ENCODE peak calls at places on chromosomes 2 and 18, in six cellular contexts. A is cardiac fibroblast, O is left lung, H is AG09309, J is heart right ventricle, E is HFF-Myc. K is an unnamed sample.
A peak's percentile ranks its signal among the peaks of the same experiment; 100 is the strongest.

GRCh38 chr18:40957533-40958070 is 997.4 kb upstream of the PIK3C3 start:
- DNase-seq in H (no peak), E (no peak), O (no peak), J (no peak), A (no peak), K (no peak)

GRCh38 chr2:100213595-100213994 is 71.2 kb upstream of the AFF3 start:
- DNase-seq in A (no peak), E (no peak), O (no peak), H (no peak), J (peak; percentile 77), K (no peak)

GRCh38 chr2:106143495-106144215 is 50.4 kb downstream of the UXS1 start:
- DNase-seq in O (no peak), H (no peak), J (no peak), E (no peak), A (no peak), K (no peak)

GRCh38 chr18:35939166-35939565 is 33.3 kb upstream of the RMP24 start:
- DNase-seq in A (peak; percentile 15), O (no peak), H (no peak), E (no peak), J (no peak), K (no peak)

GRCh38 chr2:30303094-30303493 is 71.8 kb downstream of the LBH start:
- DNase-seq in J (no peak), H (no peak), E (no peak), A (no peak), O (no peak), K (no peak)

GRCh38 chr2:64859208-64860161 is 129.7 kb upstream of the SLC1A4 start:
- DNase-seq in H (peak; percentile 86), O (peak; percentile 94), E (peak; percentile 78), J (peak; percentile 90), A (peak; percentile 93), K (peak; percentile 95)

GRCh38 chr2:127219716-127220090 is 396 bp downstream of the CYP27C1 start:
- DNase-seq in J (no peak), H (no peak), E (no peak), A (no peak), O (no peak), K (no peak)

GRCh38 chr2:69780907-69781306 is 39.0 kb downstream of the ANXA4 start:
- DNase-seq in J (no peak), O (no peak), E (no peak), A (no peak), H (no peak), K (no peak)

GRCh38 chr18:75915941-75916640 is 488.6 kb upstream of the SMIM21 start:
- DNase-seq in O (no peak), A (peak; percentile 8), H (no peak), E (no peak), J (no peak), K (no peak)

GRCh38 chr2:127176371-127177311 is 43.5 kb downstream of the CYP27C1 start:
- DNase-seq in E (no peak), O (no peak), J (peak; percentile 13), A (peak; percentile 38), H (peak; percentile 37), K (peak; percentile 90)

GRCh38 chr2:66446924-66447323 is 12.0 kb downstream of the MEIS1 start:
- DNase-seq in O (no peak), J (no peak), A (no peak), E (no peak), H (no peak), K (peak; percentile 55)

GRCh38 chr2:127857494-127857818 is 499 bp downstream of the POLR2D start:
- DNase-seq in E (no peak), J (no peak), H (no peak), A (no peak), O (no peak), K (no peak)

GRCh38 chr2:233976690-233977294 is 59.6 kb downstream of the TRPM8 start:
- DNase-seq in J (no peak), H (peak; percentile 32), A (peak; percentile 65), E (peak; percentile 73), O (no peak), K (peak; percentile 63)

GRCh38 chr2:191637182-191638078 is 40.5 kb upstream of the NABP1 start:
- DNase-seq in E (no peak), O (no peak), J (no peak), H (no peak), A (peak; percentile 45), K (peak; percentile 44)

GRCh38 chr18:10690376-10690775 is 164.5 kb downstream of the NAPG start:
- DNase-seq in O (no peak), J (no peak), H (no peak), E (no peak), A (no peak), K (no peak)

GRCh38 chr2:64344999-64345576 is 108.9 kb upstream of the LGALSL start:
- DNase-seq in O (no peak), E (no peak), J (no peak), H (no peak), A (peak; percentile 16), K (no peak)

GRCh38 chr18:5455644-5456043 is 88.2 kb downstream of the EPB41L3 start:
- DNase-seq in O (no peak), H (no peak), A (peak; percentile 75), J (no peak), E (no peak), K (no peak)

GRCh38 chr2:138922973-138923563 is 142.9 kb upstream of the NXPH2 start:
- DNase-seq in O (no peak), H (no peak), E (no peak), J (no peak), A (peak; percentile 47), K (peak; percentile 17)

GRCh38 chr2:223779877-223780276 is 57.5 kb downstream of the AP1S3 start:
- DNase-seq in J (no peak), O (no peak), A (peak; percentile 59), H (no peak), E (peak; percentile 41), K (no peak)

GRCh38 chr18:23871410-23871809 is 143.1 kb upstream of the TTC39C start:
- DNase-seq in J (peak; percentile 22), E (no peak), O (no peak), H (no peak), A (peak; percentile 29), K (no peak)

GRCh38 chr2:96329416-96329815 is 4.3 kb downstream of the ITPRIPL1 start:
- DNase-seq in H (no peak), E (peak; percentile 29), A (peak; percentile 93), J (peak; percentile 29), O (no peak), K (peak; percentile 42)

GRCh38 chr2:34552337-34552736 is 953.2 kb upstream of the FAM98A start:
- DNase-seq in O (no peak), A (no peak), H (no peak), J (no peak), E (no peak), K (no peak)

GRCh38 chr2:34549710-34550345 is 950.7 kb upstream of the FAM98A start:
- DNase-seq in H (no peak), E (no peak), O (no peak), A (no peak), J (no peak), K (no peak)

GRCh38 chr2:34547900-34548299 is 948.8 kb upstream of the FAM98A start:
- DNase-seq in A (no peak), E (no peak), O (no peak), H (no peak), J (no peak), K (no peak)

GRCh38 chr2:34545486-34546136 is 946.5 kb upstream of the FAM98A start:
- DNase-seq in E (no peak), A (no peak), O (no peak), J (no peak), H (no peak), K (no peak)

GRCh38 chr2:34547340-34547739 is 948.2 kb upstream of the FAM98A start:
- DNase-seq in H (no peak), E (no peak), A (no peak), J (no peak), O (no peak), K (no peak)
- TF ChIP-seq CTCF in H (no peak), E (no peak), A (no peak), J (no peak), O (no peak), K (no peak)

DNA sequence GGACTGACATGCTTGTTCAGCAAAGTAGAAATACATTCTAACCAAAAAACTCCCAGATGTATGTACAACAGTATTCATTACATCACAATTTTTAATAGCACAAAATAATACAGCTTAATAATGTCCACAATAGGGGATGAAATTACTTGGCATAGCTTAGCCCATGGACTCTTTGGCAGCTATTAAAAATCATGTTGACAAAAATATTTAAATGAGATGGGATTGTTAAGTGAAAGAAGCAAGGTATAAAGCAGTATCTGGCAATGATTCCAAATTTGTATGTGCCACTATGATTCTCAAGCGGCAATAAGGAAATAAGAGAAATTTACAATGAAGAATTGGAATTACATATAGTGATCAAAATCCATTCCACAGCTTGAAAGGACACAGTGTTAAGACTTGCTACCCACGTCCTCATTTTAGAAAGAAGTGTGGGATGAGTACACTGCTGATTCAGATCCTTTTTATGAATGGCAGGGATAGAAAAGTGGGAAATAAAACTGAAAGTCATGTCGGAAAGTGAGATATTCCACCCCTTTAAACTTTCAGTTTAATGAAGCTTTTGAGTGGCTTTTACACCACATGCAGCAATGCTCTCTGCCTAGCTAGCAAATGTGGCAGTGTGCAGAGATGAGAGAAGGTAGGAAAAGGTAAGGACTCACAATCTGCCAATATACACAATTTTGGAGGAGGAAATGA is 2.4 kb downstream of the GAREM1 start:
- DNase-seq in O (no peak), H (no peak), A (no peak), E (no peak), J (no peak), K (no peak)
- H3K4me3 ChIP-seq in O (no peak overlapping the region), H (no peak overlapping the region), A (peak overlapping the region; percentile 73), E (no peak overlapping the region), J (no peak overlapping the region), K (no peak overlapping the region)

DNA sequence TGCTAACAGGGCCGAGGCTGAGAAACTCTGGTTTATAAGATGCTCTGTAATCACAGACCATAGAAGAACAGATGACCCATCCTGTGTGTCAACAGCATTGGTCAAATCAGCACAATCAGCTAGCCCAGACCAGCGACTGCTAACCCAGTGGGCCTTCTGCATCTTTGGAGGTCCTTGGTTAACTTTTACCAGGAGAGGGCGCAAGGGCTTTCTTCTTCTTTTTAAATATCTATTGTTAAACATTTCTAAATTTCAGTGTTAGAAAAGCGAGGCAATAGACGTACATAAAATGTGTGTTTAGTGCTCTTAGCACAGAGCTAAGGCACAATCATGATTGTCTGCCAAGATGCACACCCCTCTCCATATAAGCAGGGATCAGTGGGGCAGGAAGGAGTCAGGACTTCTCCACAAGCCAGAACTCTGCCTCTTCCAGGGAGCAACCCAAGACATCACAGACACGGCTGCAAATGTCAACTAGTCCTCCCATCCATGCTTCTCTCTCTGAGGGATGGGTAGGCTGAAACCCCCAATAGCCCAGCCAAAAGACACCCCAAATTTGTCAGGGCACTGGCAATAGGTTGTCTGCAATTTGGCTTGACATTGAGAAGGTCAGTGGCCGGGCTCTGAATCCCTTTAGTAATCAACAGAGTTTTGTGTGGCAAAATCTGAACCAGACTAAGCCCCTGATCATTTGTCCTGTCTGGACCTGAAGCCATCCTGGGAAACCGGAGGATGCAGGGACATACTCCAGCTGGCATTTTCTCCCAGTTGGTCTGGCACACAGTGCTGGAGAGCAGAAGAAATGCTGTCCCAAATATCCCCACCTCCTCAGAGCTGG is 188.2 kb downstream of the BCL2 start:
- DNase-seq in O (no peak), J (peak; percentile 74), A (peak; percentile 76), E (peak; percentile 33), H (peak; percentile 24), K (peak; percentile 66)
- TF ChIP-seq CTCF in O (peak; percentile 58), J (peak; percentile 68), A (peak; percentile 65), E (peak; percentile 65), H (peak; percentile 69), K (peak; percentile 73)

DNA sequence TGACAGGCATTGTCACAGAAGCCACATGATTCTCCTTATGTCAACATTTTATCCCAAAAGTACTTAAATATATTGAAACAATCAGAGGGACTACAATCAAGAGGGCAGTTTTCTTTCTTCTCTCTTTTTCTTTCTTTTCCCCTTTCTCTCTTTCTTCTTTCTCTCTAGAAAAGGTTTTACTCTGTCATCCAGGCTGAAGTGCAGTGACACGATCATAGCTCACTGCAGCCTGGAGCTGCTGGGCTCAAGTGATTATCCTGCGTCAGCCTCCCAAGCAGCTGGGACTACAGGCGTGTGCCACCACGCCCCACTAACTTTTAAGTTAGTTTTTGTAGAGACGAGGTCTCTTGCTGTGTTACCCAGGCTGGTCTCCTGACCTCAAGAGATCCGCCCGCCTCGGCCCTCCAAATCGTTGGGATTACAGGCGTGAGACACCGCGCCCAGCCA is 1.0 kb upstream of the PRKD3 start:
- DNase-seq in O (no peak), E (no peak), A (no peak), H (no peak), J (no peak), K (no peak)
- H3K4me3 ChIP-seq in O (no peak overlapping the region), E (peak overlapping the region; percentile 88), A (peak overlapping the region; percentile 67), H (peak overlapping the region; percentile 68), J (no peak overlapping the region), K (peak overlapping the region; percentile 86)

K was measured in fibroblast of villous mesenchyme.